ENCODE peak calls at places on chromosome 10, in six cellular contexts. One of them, this sample, is unnamed.

GRCh38 chr10:71068811-71069411 is 143.5 kb upstream of the UNC5B start:
- DNase-seq in GM12865: no peak
- DNase-seq in mammary epithelial cell: peak
- DNase-seq in brain microvascular endothelial cell: peak
- DNase-seq in HFF-Myc: no peak
- DNase-seq in BJ: no peak
- DNase-seq in this sample: peak

GRCh38 chr10:72334832-72335393 is 19.8 kb downstream of the DNAJB12 start:
- DNase-seq in GM12865: peak
- DNase-seq in mammary epithelial cell: peak
- DNase-seq in brain microvascular endothelial cell: peak
- DNase-seq in HFF-Myc: no peak
- DNase-seq in BJ: no peak
- DNase-seq in this sample: peak

GRCh38 chr10:100341953-100342626 is 4.9 kb upstream of the SCD start:
- DNase-seq in GM12865: peak
- DNase-seq in mammary epithelial cell: peak
- DNase-seq in brain microvascular endothelial cell: peak
- DNase-seq in HFF-Myc: peak
- DNase-seq in BJ: no peak
- DNase-seq in this sample: no peak

GRCh38 chr10:17527530-17528146 is 73.2 kb upstream of the ST8SIA6 start:
- DNase-seq in GM12865: no peak
- DNase-seq in mammary epithelial cell: peak
- DNase-seq in brain microvascular endothelial cell: peak
- DNase-seq in HFF-Myc: no peak
- DNase-seq in BJ: no peak
- DNase-seq in this sample: peak

GRCh38 chr10:70060389-70060788 is 7.7 kb downstream of the MACROH2A2 start:
- DNase-seq in GM12865: no peak
- DNase-seq in mammary epithelial cell: no peak
- DNase-seq in brain microvascular endothelial cell: no peak
- DNase-seq in HFF-Myc: no peak
- DNase-seq in BJ: no peak
- DNase-seq in this sample: no peak

GRCh38 chr10:44339218-44339617 is 45.7 kb downstream of the CXCL12 start:
- DNase-seq in GM12865: no peak
- DNase-seq in mammary epithelial cell: no peak
- DNase-seq in brain microvascular endothelial cell: no peak
- DNase-seq in HFF-Myc: no peak
- DNase-seq in BJ: no peak
- DNase-seq in this sample: no peak

GRCh38 chr10:104802941-104803340 is 161.9 kb downstream of the SORCS3 start:
- DNase-seq in GM12865: no peak
- DNase-seq in mammary epithelial cell: no peak
- DNase-seq in brain microvascular endothelial cell: no peak
- DNase-seq in HFF-Myc: no peak
- DNase-seq in BJ: no peak
- DNase-seq in this sample: peak

GRCh38 chr10:4057725-4058513 is 272.9 kb upstream of the KLF6 start:
- DNase-seq in GM12865: no peak
- DNase-seq in mammary epithelial cell: no peak
- DNase-seq in brain microvascular endothelial cell: no peak
- DNase-seq in HFF-Myc: no peak
- DNase-seq in BJ: no peak
- DNase-seq in this sample: no peak

GRCh38 chr10:102718220-102718619 is 3.8 kb downstream of the SFXN2 start:
- DNase-seq in GM12865: no peak
- DNase-seq in mammary epithelial cell: no peak
- DNase-seq in brain microvascular endothelial cell: peak
- DNase-seq in HFF-Myc: no peak
- DNase-seq in BJ: no peak
- DNase-seq in this sample: no peak

GRCh38 chr10:132706701-132707100 is 79.2 kb downstream of the NKX6-2 start:
- DNase-seq in GM12865: no peak
- DNase-seq in mammary epithelial cell: no peak
- DNase-seq in brain microvascular endothelial cell: no peak
- DNase-seq in HFF-Myc: no peak
- DNase-seq in BJ: no peak
- DNase-seq in this sample: no peak

GRCh38 chr10:102675887-102676616 is 31.8 kb downstream of the TRIM8 start:
- DNase-seq in GM12865: peak
- DNase-seq in mammary epithelial cell: peak
- DNase-seq in brain microvascular endothelial cell: peak
- DNase-seq in HFF-Myc: peak
- DNase-seq in BJ: peak
- DNase-seq in this sample: peak

GRCh38 chr10:47366731-47367460 is 17.2 kb downstream of the ZNF488 start:
- DNase-seq in GM12865: no peak
- DNase-seq in mammary epithelial cell: no peak
- DNase-seq in brain microvascular endothelial cell: no peak
- DNase-seq in HFF-Myc: no peak
- DNase-seq in BJ: no peak
- DNase-seq in this sample: no peak

GRCh38 chr10:97574374-97575100 is 2.0 kb downstream of the ANKRD2 start:
- DNase-seq in GM12865: no peak
- DNase-seq in mammary epithelial cell: peak
- DNase-seq in brain microvascular endothelial cell: peak
- DNase-seq in HFF-Myc: no peak
- DNase-seq in BJ: no peak
- DNase-seq in this sample: peak

GRCh38 chr10:71927669-71928592 is 36.3 kb upstream of the CHST3 start:
- DNase-seq in GM12865: no peak
- DNase-seq in mammary epithelial cell: peak
- DNase-seq in brain microvascular endothelial cell: no peak
- DNase-seq in HFF-Myc: no peak
- DNase-seq in BJ: peak
- DNase-seq in this sample: no peak

GRCh38 chr10:78448994-78449418 is 415.3 kb downstream of the RPS24 start:
- DNase-seq in GM12865: no peak
- DNase-seq in mammary epithelial cell: no peak
- DNase-seq in brain microvascular endothelial cell: no peak
- DNase-seq in HFF-Myc: no peak
- DNase-seq in BJ: no peak
- DNase-seq in this sample: no peak

GRCh38 chr10:70914316-70914864 is 26.0 kb upstream of the PCBD1 start:
- DNase-seq in GM12865: no peak
- DNase-seq in mammary epithelial cell: no peak
- DNase-seq in brain microvascular endothelial cell: no peak
- DNase-seq in HFF-Myc: no peak
- DNase-seq in BJ: no peak
- DNase-seq in this sample: no peak

GRCh38 chr10:118840776-118841468 is 86.2 kb upstream of the CACUL1 start:
- DNase-seq in GM12865: no peak
- DNase-seq in mammary epithelial cell: no peak
- DNase-seq in brain microvascular endothelial cell: no peak
- DNase-seq in HFF-Myc: no peak
- DNase-seq in BJ: no peak
- DNase-seq in this sample: no peak

GRCh38 chr10:64271983-64272382 is 750.8 kb downstream of the REEP3 start:
- DNase-seq in GM12865: no peak
- DNase-seq in mammary epithelial cell: no peak
- DNase-seq in brain microvascular endothelial cell: peak
- DNase-seq in HFF-Myc: no peak
- DNase-seq in BJ: no peak
- DNase-seq in this sample: no peak

GRCh38 chr10:3873728-3874461 is 88.9 kb upstream of the KLF6 start:
- DNase-seq in GM12865: peak
- DNase-seq in mammary epithelial cell: peak
- DNase-seq in brain microvascular endothelial cell: peak
- DNase-seq in HFF-Myc: no peak
- DNase-seq in BJ: no peak
- DNase-seq in this sample: no peak

GRCh38 chr10:34522542-34522941 is 292.6 kb downstream of the PARD3 start:
- DNase-seq in GM12865: peak
- DNase-seq in mammary epithelial cell: no peak
- DNase-seq in brain microvascular endothelial cell: peak
- DNase-seq in HFF-Myc: no peak
- DNase-seq in BJ: no peak
- DNase-seq in this sample: no peak

GRCh38 chr10:17220652-17221100 is 7.4 kb upstream of the VIM start:
- DNase-seq in GM12865: no peak
- DNase-seq in mammary epithelial cell: no peak
- DNase-seq in brain microvascular endothelial cell: no peak
- DNase-seq in HFF-Myc: no peak
- DNase-seq in BJ: no peak
- DNase-seq in this sample: no peak

GRCh38 chr10:129971381-129972144 is 7.5 kb upstream of the EBF3 start:
- DNase-seq in GM12865: peak
- DNase-seq in mammary epithelial cell: no peak
- DNase-seq in brain microvascular endothelial cell: no peak
- DNase-seq in HFF-Myc: no peak
- DNase-seq in BJ: no peak
- DNase-seq in this sample: no peak

GRCh38 chr10:5042922-5043321 is 39.3 kb upstream of the AKR1C2 start:
- DNase-seq in GM12865: no peak
- DNase-seq in mammary epithelial cell: no peak
- DNase-seq in brain microvascular endothelial cell: no peak
- DNase-seq in HFF-Myc: no peak
- DNase-seq in BJ: no peak
- DNase-seq in this sample: no peak

GRCh38 chr10:110834622-110835219 is 37.0 kb upstream of the PDCD4 start:
- DNase-seq in GM12865: no peak
- DNase-seq in mammary epithelial cell: no peak
- DNase-seq in brain microvascular endothelial cell: no peak
- DNase-seq in HFF-Myc: no peak
- DNase-seq in BJ: no peak
- DNase-seq in this sample: no peak
- TF ChIP-seq CTCF in GM12865: no peak
- TF ChIP-seq CTCF in mammary epithelial cell: no peak
- TF ChIP-seq CTCF in brain microvascular endothelial cell: no peak
- TF ChIP-seq CTCF in HFF-Myc: no peak
- TF ChIP-seq CTCF in BJ: no peak
- TF ChIP-seq CTCF in this sample: no peak

GRCh38 chr10:23190872-23191763 is 994 bp upstream of the PTF1A start:
- DNase-seq in GM12865: no peak
- DNase-seq in mammary epithelial cell: no peak
- DNase-seq in brain microvascular endothelial cell: no peak
- DNase-seq in HFF-Myc: no peak
- DNase-seq in BJ: no peak
- DNase-seq in this sample: no peak

GRCh38 chr10:23193435-23194074 is 1.4 kb downstream of the PTF1A start:
- DNase-seq in GM12865: no peak
- DNase-seq in mammary epithelial cell: no peak
- DNase-seq in brain microvascular endothelial cell: no peak
- DNase-seq in HFF-Myc: no peak
- DNase-seq in BJ: no peak
- DNase-seq in this sample: no peak

GRCh38 chr10:23192396-23192740 is 256 bp downstream of the PTF1A start:
- DNase-seq in GM12865: no peak
- DNase-seq in mammary epithelial cell: peak
- DNase-seq in brain microvascular endothelial cell: no peak
- DNase-seq in HFF-Myc: no peak
- DNase-seq in BJ: no peak
- DNase-seq in this sample: no peak

GRCh38 chr10:23192741-23193434 is 776 bp downstream of the PTF1A start:
- DNase-seq in GM12865: no peak
- DNase-seq in mammary epithelial cell: no peak
- DNase-seq in brain microvascular endothelial cell: no peak
- DNase-seq in HFF-Myc: no peak
- DNase-seq in BJ: no peak
- DNase-seq in this sample: no peak

GRCh38 chr10:23191764-23192395 is at the start of gene PTF1A:
- DNase-seq in GM12865: no peak
- DNase-seq in mammary epithelial cell: no peak
- DNase-seq in brain microvascular endothelial cell: no peak
- DNase-seq in HFF-Myc: no peak
- DNase-seq in BJ: no peak
- DNase-seq in this sample: no peak
- H3K4me3 ChIP-seq in GM12865: no peak
- H3K4me3 ChIP-seq in mammary epithelial cell: no peak
- H3K4me3 ChIP-seq in brain microvascular endothelial cell: no peak
- H3K4me3 ChIP-seq in HFF-Myc: no peak
- H3K4me3 ChIP-seq in BJ: no peak
- H3K4me3 ChIP-seq in this sample: no peak

DNA sequence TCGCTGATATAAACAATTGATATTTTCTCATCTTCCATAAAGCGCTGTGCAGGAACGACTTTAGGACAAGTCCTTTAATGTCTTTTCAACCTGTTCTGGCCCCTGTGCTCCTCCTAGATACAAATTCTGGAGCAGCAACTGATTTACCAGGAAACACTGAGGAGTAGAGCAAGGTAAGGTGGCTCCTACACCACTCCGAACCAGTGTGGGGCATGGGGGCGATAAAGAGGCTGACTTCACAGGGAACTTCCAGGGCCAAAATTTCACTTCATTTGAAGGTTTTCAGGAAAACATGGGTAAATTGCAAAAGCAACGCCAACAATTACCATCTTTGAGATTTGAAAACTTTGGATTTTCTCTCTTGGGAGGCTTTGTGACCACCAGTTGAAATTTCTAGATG is 118.6 kb downstream of the FAM107B start:
- DNase-seq in GM12865: no peak
- DNase-seq in mammary epithelial cell: no peak
- DNase-seq in brain microvascular endothelial cell: no peak
- DNase-seq in HFF-Myc: no peak
- DNase-seq in BJ: no peak
- DNase-seq in this sample: no peak
- TF ChIP-seq CTCF in GM12865: no peak
- TF ChIP-seq CTCF in mammary epithelial cell: no peak
- TF ChIP-seq CTCF in brain microvascular endothelial cell: no peak
- TF ChIP-seq CTCF in HFF-Myc: no peak
- TF ChIP-seq CTCF in BJ: no peak
- TF ChIP-seq CTCF in this sample: no peak

GRCh38 chr10:31758495-31758894 is 170.1 kb downstream of the ARHGAP12 start:
- DNase-seq in GM12865: no peak
- DNase-seq in mammary epithelial cell: no peak
- DNase-seq in brain microvascular endothelial cell: no peak
- DNase-seq in HFF-Myc: no peak
- DNase-seq in BJ: no peak
- DNase-seq in this sample: no peak
- H3K4me3 ChIP-seq in GM12865: no peak
- H3K4me3 ChIP-seq in mammary epithelial cell: no peak
- H3K4me3 ChIP-seq in brain microvascular endothelial cell: no peak
- H3K4me3 ChIP-seq in HFF-Myc: peak
- H3K4me3 ChIP-seq in BJ: no peak
- H3K4me3 ChIP-seq in this sample: no peak

DNA sequence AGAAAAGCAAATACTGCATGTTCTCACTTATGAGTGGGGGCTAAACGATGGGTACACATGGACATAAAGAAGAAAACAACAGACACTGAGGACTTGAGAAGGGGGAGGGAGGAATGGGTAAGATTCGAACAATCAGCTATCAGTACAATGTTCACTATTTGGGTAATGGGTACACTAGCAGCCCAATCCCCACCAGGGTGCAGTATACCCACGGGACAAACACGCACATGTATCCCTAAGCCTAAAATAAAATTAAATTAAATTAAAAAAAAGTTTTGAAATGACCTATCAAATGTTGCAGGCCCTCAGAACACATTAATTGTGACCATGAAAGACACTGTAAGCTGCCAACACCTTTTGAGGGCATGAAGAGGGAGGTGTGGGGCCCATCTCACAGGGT is 316.0 kb downstream of the WDR37 start:
- DNase-seq in GM12865: no peak
- DNase-seq in mammary epithelial cell: no peak
- DNase-seq in brain microvascular endothelial cell: no peak
- DNase-seq in HFF-Myc: no peak
- DNase-seq in BJ: no peak
- DNase-seq in this sample: no peak
- TF ChIP-seq CTCF in GM12865: no peak
- TF ChIP-seq CTCF in mammary epithelial cell: no peak
- TF ChIP-seq CTCF in brain microvascular endothelial cell: no peak
- TF ChIP-seq CTCF in HFF-Myc: no peak
- TF ChIP-seq CTCF in BJ: no peak
- TF ChIP-seq CTCF in this sample: no peak